ENCODE peak calls at places on chromosomes 1 and 21, in six cellular contexts. O, M, H, K, A and P are unnamed samples.

GRCh38 chr1:5475572-5475971 is 516.7 kb downstream of the NPHP4 start:
- DNase-seq in M (no peak), A (no peak), H (no peak), O (no peak), K (no peak), P (no peak)

GRCh38 chr1:53046930-53047329 is 15.1 kb upstream of the PODN start:
- DNase-seq in K (no peak), A (peak), O (no peak), H (peak), M (no peak), P (no peak)

GRCh38 chr1:109243860-109244552 is 5.3 kb upstream of the CELSR2 start:
- DNase-seq in H (no peak), A (no peak), K (no peak), M (no peak), O (no peak), P (no peak)

GRCh38 chr1:197081117-197081753 is 14.2 kb upstream of the F13B start:
- DNase-seq in K (no peak), M (no peak), H (no peak), A (no peak), O (no peak), P (no peak)

GRCh38 chr1:157197906-157198435 is 59.8 kb upstream of the ETV3 start:
- DNase-seq in K (peak), O (no peak), A (no peak), M (no peak), H (no peak), P (no peak)

GRCh38 chr1:97017895-97018294 is 296.3 kb downstream of the PTBP2 start:
- DNase-seq in H (no peak), M (no peak), A (no peak), K (no peak), O (no peak), P (no peak)

GRCh38 chr1:150006881-150007401 is 3.6 kb downstream of the OTUD7B start:
- DNase-seq in A (peak), O (no peak), M (no peak), H (peak), K (no peak), P (peak)

GRCh38 chr1:244322791-244323521 is 128.8 kb downstream of the ADSS2 start:
- DNase-seq in H (peak), M (no peak), A (peak), K (peak), O (peak), P (peak)

GRCh38 chr1:106233511-106233910 is 823.0 kb upstream of the PRMT6 start:
- DNase-seq in H (no peak), K (no peak), M (no peak), O (no peak), A (no peak), P (no peak)

GRCh38 chr1:22600071-22600816 is 36.2 kb upstream of the C1QA start:
- DNase-seq in K (no peak), O (no peak), H (no peak), A (no peak), M (no peak), P (no peak)

GRCh38 chr1:167715653-167716302 is 6.0 kb upstream of the MPZL1 start:
- DNase-seq in K (no peak), A (no peak), O (no peak), M (no peak), H (peak), P (no peak)

GRCh38 chr1:247089616-247090375 is 11.2 kb upstream of the ZNF670 start:
- DNase-seq in H (no peak), A (no peak), M (no peak), K (no peak), O (no peak), P (no peak)

GRCh38 chr1:81702903-81703302 is 97.8 kb upstream of the ADGRL2 start:
- DNase-seq in H (peak), A (peak), M (no peak), K (no peak), O (no peak), P (no peak)

GRCh38 chr1:210633636-210634035 is 304.9 kb downstream of the HHAT start:
- DNase-seq in O (no peak), A (no peak), H (no peak), K (no peak), M (no peak), P (no peak)

GRCh38 chr1:162561616-162562451 is at the start of gene UAP1:
- DNase-seq in A (no peak), M (peak), H (no peak), O (no peak), K (peak), P (no peak)

GRCh38 chr21:36320421-36321324 is 676 bp downstream of the MORC3 start:
- DNase-seq in O (no peak), H (peak), M (peak), A (peak), K (peak), P (peak)

GRCh38 chr1:189775343-189775742 is 702.3 kb downstream of the BRINP3 start:
- DNase-seq in K (no peak), M (no peak), O (no peak), H (peak), A (peak), P (no peak)

GRCh38 chr1:58895082-58895481 is 111.2 kb upstream of the JUN start:
- DNase-seq in H (no peak), A (no peak), M (no peak), K (no peak), O (no peak), P (no peak)

GRCh38 chr1:181038399-181038873 is 4.7 kb downstream of the MR1 start:
- DNase-seq in H (peak), A (peak), O (no peak), M (peak), K (peak), P (peak)

GRCh38 chr1:94092210-94092613 is 28.7 kb downstream of the ABCA4 start:
- DNase-seq in H (no peak), A (peak), M (no peak), K (no peak), O (no peak), P (peak)

GRCh38 chr1:237261198-237261597 is 219.2 kb downstream of the RYR2 start:
- DNase-seq in K (no peak), O (no peak), H (no peak), M (no peak), A (no peak), P (no peak)

DNA sequence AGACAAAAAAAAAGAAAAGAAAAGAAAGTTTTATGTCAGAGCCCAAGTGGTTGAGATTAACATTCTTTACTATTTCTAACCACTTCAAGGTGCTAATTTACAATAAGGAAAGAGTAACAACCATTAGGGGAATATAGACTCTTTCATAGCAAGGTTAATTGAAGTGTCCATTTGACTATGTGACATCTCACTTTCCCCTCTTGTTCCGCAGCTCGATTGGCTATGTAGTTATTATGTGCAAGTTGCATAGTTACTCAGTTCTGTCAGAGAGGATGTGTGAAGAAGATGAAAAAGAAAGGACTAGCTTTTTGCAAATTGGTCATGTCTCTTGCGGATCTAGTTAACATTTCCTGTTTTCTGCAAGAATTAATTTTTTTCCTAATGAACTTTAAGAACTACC is 273.7 kb downstream of the RGS7 start:
- DNase-seq in O (no peak), H (no peak), A (no peak), M (no peak), K (no peak), P (no peak)
- TF ChIP-seq CTCF in O (no peak), H (no peak), A (no peak), M (no peak), K (no peak), P (no peak)

GRCh38 chr1:32933742-32934322 is 30.8 kb downstream of the RNF19B start:
- DNase-seq in M (no peak), H (peak), O (no peak), K (peak), A (peak), P (no peak)
- TF ChIP-seq CTCF in M (peak), H (no peak), O (no peak), K (no peak), A (no peak), P (peak)

GRCh38 chr1:154550070-154550469 is 8.4 kb downstream of the UBE2Q1 start:
- DNase-seq in H (no peak), K (no peak), O (no peak), M (no peak), A (no peak), P (no peak)

GRCh38 chr1:154549371-154549770 is 9.1 kb downstream of the UBE2Q1 start:
- DNase-seq in A (no peak), H (no peak), K (no peak), O (no peak), M (no peak), P (no peak)

GRCh38 chr1:154548028-154548427 is 10.4 kb downstream of the UBE2Q1 start:
- DNase-seq in K (peak), A (no peak), M (no peak), O (no peak), H (no peak), P (no peak)

GRCh38 chr1:154547333-154547732 is 11.1 kb downstream of the UBE2Q1 start:
- DNase-seq in K (no peak), H (no peak), A (no peak), O (no peak), M (no peak), P (no peak)

DNA sequence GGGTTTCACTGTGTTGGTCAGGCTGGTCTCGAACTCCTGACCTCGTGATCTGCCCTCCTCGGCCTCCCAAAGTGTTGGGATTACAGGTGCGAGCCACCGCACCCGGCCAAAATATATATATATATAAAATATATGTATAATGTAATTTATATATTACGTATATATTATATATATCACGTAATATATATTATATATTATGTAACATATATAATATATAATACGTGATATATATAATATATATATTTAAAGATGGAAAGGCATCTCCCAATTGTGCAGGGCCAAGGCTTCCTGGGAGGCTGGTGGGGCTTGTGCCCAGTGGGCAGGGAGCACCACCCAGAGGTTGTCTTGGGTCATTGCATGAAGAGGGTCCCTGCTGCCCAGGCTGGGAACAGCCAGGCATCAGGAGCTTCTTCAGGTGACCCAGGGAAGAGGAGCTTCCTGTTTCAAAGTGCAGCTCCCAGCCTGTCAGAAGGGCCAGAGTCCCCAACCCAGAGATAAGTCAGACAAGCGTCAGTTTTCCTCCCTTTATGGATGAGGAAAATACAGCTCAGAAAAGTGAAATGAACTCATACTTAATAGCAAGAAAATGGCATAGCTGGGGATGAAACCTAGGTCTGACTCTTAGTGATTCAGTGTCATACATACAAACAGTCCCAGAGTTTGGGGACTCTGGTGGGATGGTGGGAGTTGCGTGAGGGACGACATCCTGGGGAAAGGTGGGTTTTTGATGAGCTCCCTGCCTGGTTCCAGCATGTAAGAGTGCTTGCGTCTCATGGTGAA is 12.0 kb downstream of the UBE2Q1 start:
- DNase-seq in H (peak), M (peak), K (no peak), O (no peak), A (peak), P (peak)
- TF ChIP-seq CTCF in H (peak), M (peak), K (peak), O (peak), A (peak), P (peak)

DNA sequence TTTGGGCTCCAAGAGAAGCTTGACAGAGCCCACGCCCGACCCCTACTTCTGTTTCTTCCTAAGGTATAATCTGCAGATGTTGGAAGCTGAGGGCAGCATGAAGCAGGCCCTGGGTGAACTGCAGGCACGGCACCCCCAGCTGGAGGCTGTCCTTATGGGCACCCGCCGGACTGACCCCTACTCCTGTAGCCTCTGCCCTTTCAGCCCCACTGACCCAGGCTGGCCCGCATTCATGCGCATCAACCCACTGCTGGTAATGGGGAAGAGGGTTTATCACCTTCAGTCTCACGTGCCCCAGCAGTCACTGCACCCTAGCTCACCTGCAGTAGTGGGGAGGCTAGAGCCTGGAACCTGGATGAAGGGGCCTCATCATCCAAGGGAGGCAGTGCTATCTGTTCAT is 3.1 kb upstream of the LENEP start:
- DNase-seq in K (no peak), O (no peak), M (no peak), H (no peak), A (no peak), P (no peak)
- TF ChIP-seq CTCF in K (no peak), O (no peak), M (no peak), H (no peak), A (no peak), P (no peak)

DNA sequence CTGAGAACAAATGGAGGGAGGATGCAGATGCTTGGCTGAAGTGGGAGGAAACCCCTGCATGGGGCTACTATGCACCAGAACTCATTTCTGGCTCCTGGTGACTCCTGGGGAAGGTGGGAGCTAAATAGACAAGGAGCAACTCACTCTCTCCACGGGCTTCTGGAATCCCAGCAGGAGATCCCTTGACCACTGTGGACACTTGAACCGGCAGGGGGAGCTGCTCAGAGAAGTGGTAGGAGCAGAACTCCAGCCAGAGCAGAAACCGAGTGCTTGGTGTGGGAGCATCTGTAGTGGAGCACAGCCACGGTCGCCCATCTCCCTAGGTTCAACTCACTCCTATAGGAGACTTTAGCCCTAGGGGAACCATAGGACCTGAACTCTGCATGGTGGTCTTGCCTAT is 205.6 kb upstream of the GJB5 start:
- DNase-seq in M (no peak), H (no peak), A (no peak), O (no peak), K (peak), P (peak)
- TF ChIP-seq CTCF in M (no peak), H (no peak), A (no peak), O (no peak), K (no peak), P (no peak)

GRCh38 chr1:4375812-4376211 is 278.6 kb upstream of the AJAP1 start:
- DNase-seq in K (no peak), H (no peak), M (no peak), O (no peak), A (peak), P (no peak)
- TF ChIP-seq CTCF in K (no peak), H (no peak), M (no peak), O (no peak), A (no peak), P (no peak)